ENCODE peak calls at places on chromosomes 5 and 9, in five cellular contexts. One of them, this sample, is unnamed.

GRCh38 chr5:78566747-78567449 is 81.7 kb downstream of the LHFPL2 start:
- DNase-seq in GM19239: no peak
- DNase-seq in natural killer cell: no peak
- DNase-seq in epithelial cell of prostate: no peak
- DNase-seq in fibroblast of the conjunctiva: no peak
- DNase-seq in this sample: no peak

GRCh38 chr9:33161011-33161588 is 6.0 kb downstream of the B4GALT1 start:
- DNase-seq in GM19239: no peak
- DNase-seq in natural killer cell: peak; percentile 60
- DNase-seq in epithelial cell of prostate: peak; percentile 87
- DNase-seq in fibroblast of the conjunctiva: peak; percentile 90
- DNase-seq in this sample: peak; percentile 87

GRCh38 chr5:82918311-82919031 is 158.7 kb downstream of the TMEM167A start:
- DNase-seq in GM19239: no peak
- DNase-seq in natural killer cell: no peak
- DNase-seq in epithelial cell of prostate: no peak
- DNase-seq in fibroblast of the conjunctiva: no peak
- DNase-seq in this sample: no peak

GRCh38 chr9:121169094-121169601 is 32.5 kb downstream of the RAB14 start:
- DNase-seq in GM19239: no peak
- DNase-seq in natural killer cell: no peak
- DNase-seq in epithelial cell of prostate: no peak
- DNase-seq in fibroblast of the conjunctiva: no peak
- DNase-seq in this sample: no peak

GRCh38 chr5:82396871-82397514 is 118.8 kb upstream of the RPS23 start:
- DNase-seq in GM19239: no peak
- DNase-seq in natural killer cell: no peak
- DNase-seq in epithelial cell of prostate: peak; percentile 93
- DNase-seq in fibroblast of the conjunctiva: peak; percentile 98
- DNase-seq in this sample: no peak

GRCh38 chr5:169978744-169979143 is 1.6 kb downstream of the INSYN2B start:
- DNase-seq in GM19239: no peak
- DNase-seq in natural killer cell: no peak
- DNase-seq in epithelial cell of prostate: no peak
- DNase-seq in fibroblast of the conjunctiva: no peak
- DNase-seq in this sample: no peak

GRCh38 chr5:178357127-178357526 is 124.5 kb upstream of the PHYKPL start:
- DNase-seq in GM19239: no peak
- DNase-seq in natural killer cell: no peak
- DNase-seq in epithelial cell of prostate: no peak
- DNase-seq in fibroblast of the conjunctiva: no peak
- DNase-seq in this sample: no peak

GRCh38 chr5:11298877-11299276 is 537.8 kb upstream of the DAP start:
- DNase-seq in GM19239: no peak
- DNase-seq in natural killer cell: no peak
- DNase-seq in epithelial cell of prostate: no peak
- DNase-seq in fibroblast of the conjunctiva: no peak
- DNase-seq in this sample: no peak

GRCh38 chr5:10418654-10419345 is 22.9 kb upstream of the ROPN1L start:
- DNase-seq in GM19239: no peak
- DNase-seq in natural killer cell: no peak
- DNase-seq in epithelial cell of prostate: no peak
- DNase-seq in fibroblast of the conjunctiva: no peak
- DNase-seq in this sample: no peak

GRCh38 chr9:125747765-125748510 is 765 bp downstream of the PBX3 start:
- DNase-seq in GM19239: no peak
- DNase-seq in natural killer cell: peak; percentile 39
- DNase-seq in epithelial cell of prostate: no peak
- DNase-seq in fibroblast of the conjunctiva: no peak
- DNase-seq in this sample: peak; percentile 50

GRCh38 chr5:34669931-34670516 is 13.9 kb downstream of the RAI14 start:
- DNase-seq in GM19239: no peak
- DNase-seq in natural killer cell: no peak
- DNase-seq in epithelial cell of prostate: no peak
- DNase-seq in fibroblast of the conjunctiva: no peak
- DNase-seq in this sample: no peak

GRCh38 chr5:76765249-76765648 is 49.3 kb downstream of the F2R start:
- DNase-seq in GM19239: no peak
- DNase-seq in natural killer cell: no peak
- DNase-seq in epithelial cell of prostate: no peak
- DNase-seq in fibroblast of the conjunctiva: peak; percentile 28
- DNase-seq in this sample: no peak

GRCh38 chr5:177458912-177459350 is 12.3 kb downstream of the PRR7 start:
- DNase-seq in GM19239: no peak
- DNase-seq in natural killer cell: no peak
- DNase-seq in epithelial cell of prostate: no peak
- DNase-seq in fibroblast of the conjunctiva: no peak
- DNase-seq in this sample: no peak

GRCh38 chr5:168468836-168469235 is 17.4 kb upstream of the RARS1 start:
- DNase-seq in GM19239: no peak
- DNase-seq in natural killer cell: no peak
- DNase-seq in epithelial cell of prostate: no peak
- DNase-seq in fibroblast of the conjunctiva: no peak
- DNase-seq in this sample: no peak